ENCODE peak calls at places on chromosomes 5 and 9, in seven cellular contexts. D is left ventricle myocardium inferior; O is IMR-90; Z is CD4-positive, CD25-positive, alpha-beta regulatory T cell; J is CD8-positive, alpha-beta T cell; B is OCI-LY7; L is Peyer's patch. K is an unnamed sample.

GRCh38 chr5:28809811-28810750 is 1771.7 kb upstream of the CDH9 start:
- DNase-seq in Z (no peak), J (no peak), O (no peak), L (no peak), D (no peak), B (no peak), K (peak; percentile 47)

GRCh38 chr5:116273458-116274242 is 188.8 kb downstream of the COMMD10 start:
- DNase-seq in O (peak; percentile 78), B (no peak), J (no peak), Z (no peak), L (no peak), D (no peak), K (no peak)

GRCh38 chr5:122778157-122778556 is 3.3 kb downstream of the SNX2 start:
- DNase-seq in B (no peak), O (no peak), J (no peak), D (no peak), Z (no peak), L (no peak), K (no peak)

GRCh38 chr9:96008502-96009222 is 133.2 kb downstream of the ERCC6L2 start:
- DNase-seq in Z (no peak), O (peak; percentile 52), D (no peak), J (no peak), L (no peak), B (no peak), K (no peak)

GRCh38 chr9:72119853-72120252 is 29.4 kb upstream of the GDA start:
- DNase-seq in B (no peak), Z (no peak), J (no peak), O (no peak), L (no peak), D (no peak), K (no peak)

GRCh38 chr9:76595645-76596044 is 136.7 kb downstream of the GCNT1 start:
- DNase-seq in B (no peak), L (no peak), D (no peak), J (no peak), O (no peak), Z (no peak), K (no peak)

GRCh38 chr5:126106032-126106431 is 317.2 kb upstream of the GRAMD2B start:
- DNase-seq in O (no peak), D (no peak), B (no peak), L (no peak), J (no peak), Z (no peak), K (no peak)

GRCh38 chr9:129868571-129869486 is 33.6 kb downstream of the USP20 start:
- DNase-seq in Z (peak; percentile 95), J (peak; percentile 86), B (no peak), O (no peak), D (no peak), L (peak; percentile 93), K (no peak)

GRCh38 chr5:149932445-149933350 is 11.9 kb downstream of the PDE6A start:
- DNase-seq in O (no peak), Z (no peak), B (no peak), J (no peak), D (no peak), L (no peak), K (no peak)

GRCh38 chr5:149936044-149936699 is 8.4 kb downstream of the PDE6A start:
- DNase-seq in L (no peak), J (no peak), Z (no peak), D (no peak), B (no peak), O (no peak), K (no peak)

GRCh38 chr5:149936700-149937091 is 7.9 kb downstream of the PDE6A start:
- DNase-seq in J (no peak), O (peak; percentile 71), B (no peak), L (no peak), Z (no peak), D (no peak), K (no peak)

GRCh38 chr5:149937610-149938009 is 7.0 kb downstream of the PDE6A start:
- DNase-seq in Z (no peak), L (no peak), O (no peak), D (no peak), J (no peak), B (no peak), K (no peak)

GRCh38 chr5:149935431-149935901 is 9.1 kb downstream of the PDE6A start:
- DNase-seq in O (no peak), B (no peak), D (no peak), L (no peak), Z (no peak), J (no peak), K (no peak)
- H3K27ac ChIP-seq in O (no peak overlapping the region), B (no peak overlapping the region), D (no peak overlapping the region), L (no peak overlapping the region), Z (no peak overlapping the region), J (no peak overlapping the region), K (peak overlapping the region; percentile 99)

DNA sequence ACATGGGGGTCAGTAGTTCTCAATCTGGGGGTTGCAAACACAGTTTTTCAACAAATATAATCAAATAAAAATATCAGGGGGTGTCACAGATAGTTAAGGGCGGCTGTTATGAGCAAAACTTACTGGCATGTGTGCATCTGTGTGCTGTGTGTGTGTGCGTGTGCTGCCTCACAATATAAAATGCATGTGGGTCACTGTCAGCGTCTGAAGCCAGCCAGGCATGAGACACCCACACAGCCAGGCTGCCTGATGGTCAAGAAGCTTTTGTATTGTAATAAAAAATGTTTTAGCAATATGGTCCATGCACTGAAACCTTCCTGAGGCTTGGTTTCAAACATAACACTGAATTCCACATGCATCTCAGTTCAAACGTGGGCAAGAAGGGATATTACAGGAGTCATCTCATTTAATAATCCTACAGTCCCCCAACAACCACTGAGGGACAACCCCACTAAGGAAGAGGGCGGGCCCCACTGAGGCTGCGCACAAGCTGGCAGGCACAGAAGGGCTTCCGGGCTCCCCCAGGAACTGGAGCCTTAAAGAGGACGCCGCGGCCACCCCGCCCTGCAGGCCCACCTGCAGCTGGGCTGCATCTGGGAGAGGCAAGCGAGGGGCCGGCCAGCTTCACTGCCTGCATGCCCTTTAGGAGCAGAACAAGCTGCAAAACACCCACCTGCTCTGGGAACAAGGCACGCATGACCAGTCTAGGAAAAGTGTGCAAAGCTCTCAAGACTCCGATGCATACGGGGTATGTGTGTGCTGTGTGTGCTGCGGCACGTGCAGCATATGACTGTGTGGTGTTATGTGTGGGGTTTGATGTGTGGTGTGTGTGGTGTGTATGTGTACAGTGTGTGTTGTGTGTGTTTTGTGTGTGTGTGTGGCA is 14.1 kb downstream of the SEMA4D start:
- DNase-seq in B (peak; percentile 72), Z (peak; percentile 69), D (no peak), O (no peak), L (peak; percentile 94), J (peak; percentile 74), K (no peak)
- H3K4me1 ChIP-seq in B (peaks cover 60% of the 10 kb centered on the region), Z (peaks cover 81% of the 10 kb centered on the region), D (peaks cover 23% of the 10 kb centered on the region), O (no peaks in the 10 kb centered on the region), L (peaks cover 32% of the 10 kb centered on the region), J (peaks cover 77% of the 10 kb centered on the region), K (no peaks in the 10 kb centered on the region)

DNA sequence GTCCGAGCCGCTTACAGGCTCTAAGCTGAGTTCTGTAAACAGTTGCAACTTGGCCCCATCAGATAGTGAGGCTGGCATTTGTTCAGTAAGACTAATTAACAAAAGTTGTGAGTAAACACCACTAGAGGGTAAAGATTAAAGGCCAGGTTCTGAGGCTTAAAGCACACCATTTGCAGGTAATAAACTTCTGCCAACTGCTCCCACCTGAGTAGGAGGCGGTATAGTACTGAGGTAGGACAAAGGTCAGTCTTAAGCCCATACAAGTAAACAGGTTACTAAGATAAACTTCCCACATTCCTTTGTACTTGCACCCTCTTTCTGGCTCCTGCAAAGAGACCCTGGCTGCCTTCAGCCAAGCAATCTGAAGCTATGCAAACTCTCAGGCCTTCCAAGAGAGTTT is 419.6 kb downstream of the DNAH5 start:
- DNase-seq in J (no peak), Z (no peak), O (no peak), L (no peak), B (no peak), D (no peak), K (no peak)
- H3K36me3 ChIP-seq in J (no peaks in the 10 kb centered on the region), Z (no peaks in the 10 kb centered on the region), O (no peaks in the 10 kb centered on the region), L (no peaks in the 10 kb centered on the region), B (no peaks in the 10 kb centered on the region), D (no peaks in the 10 kb centered on the region), K (no peaks in the 10 kb centered on the region)

GRCh38 chr9:114178756-114179450 is 23.6 kb downstream of the COL27A1 start:
- DNase-seq in O (no peak), B (no peak), Z (no peak), J (no peak), L (no peak), D (peak; percentile 65), K (no peak)

GRCh38 chr9:114180701-114181582 is 25.6 kb downstream of the COL27A1 start:
- DNase-seq in J (no peak), B (no peak), L (no peak), O (peak; percentile 62), Z (no peak), D (peak; percentile 40), K (no peak)

GRCh38 chr9:114177423-114178064 is 22.2 kb downstream of the COL27A1 start:
- DNase-seq in B (no peak), O (peak; percentile 76), L (no peak), Z (no peak), J (no peak), D (no peak), K (no peak)

GRCh38 chr9:114178076-114178475 is 22.7 kb downstream of the COL27A1 start:
- DNase-seq in O (no peak), D (no peak), B (no peak), J (no peak), L (no peak), Z (no peak), K (no peak)

GRCh38 chr9:114179516-114179915 is 24.2 kb downstream of the COL27A1 start:
- DNase-seq in J (no peak), L (no peak), D (no peak), Z (no peak), O (no peak), B (no peak), K (no peak)
- H3K27ac ChIP-seq in J (no peak overlapping the region), L (no peak overlapping the region), D (peak overlapping the region; percentile 82), Z (no peak overlapping the region), O (no peak overlapping the region), B (no peak overlapping the region), K (no peak overlapping the region)

DNA sequence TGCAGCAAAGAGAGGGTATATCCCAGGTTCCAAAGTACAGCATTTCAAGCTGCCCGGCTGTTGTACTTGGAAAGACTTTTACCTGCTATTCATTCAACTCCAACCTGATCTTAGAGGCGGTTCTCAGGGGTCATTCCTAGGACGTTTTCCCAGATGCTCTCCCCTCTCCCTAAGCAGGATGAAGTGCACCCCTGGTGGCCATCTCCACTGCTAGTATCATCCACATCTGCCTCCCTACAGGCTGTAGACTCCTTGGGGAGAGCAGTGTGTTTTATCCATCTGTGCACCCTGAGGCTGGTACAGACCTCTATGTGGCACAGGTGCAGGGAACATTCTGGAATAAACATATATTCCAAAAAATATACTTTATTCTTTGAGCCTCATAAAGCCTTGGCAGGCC is 56.8 kb downstream of the PTPN3 start:
- DNase-seq in D (no peak), O (no peak), B (no peak), Z (no peak), L (no peak), J (no peak), K (no peak)
- H3K4me1 ChIP-seq in D (peaks cover 33% of the 10 kb centered on the region), O (no peaks in the 10 kb centered on the region), B (no peaks in the 10 kb centered on the region), Z (no peaks in the 10 kb centered on the region), L (peaks cover 11% of the 10 kb centered on the region), J (peaks cover 8% of the 10 kb centered on the region), K (peaks cover 19% of the 10 kb centered on the region)

GRCh38 chr5:146254223-146254622 is 50.8 kb downstream of the RBM27 start:
- DNase-seq in B (no peak), J (no peak), O (no peak), D (no peak), L (no peak), Z (no peak), K (no peak)
- H3K36me3 ChIP-seq in B (peaks cover 73% of the 10 kb centered on the region), J (peaks cover 19% of the 10 kb centered on the region), O (peaks cover 27% of the 10 kb centered on the region), D (peaks cover 51% of the 10 kb centered on the region), L (peaks cover 3% of the 10 kb centered on the region), Z (peaks cover 53% of the 10 kb centered on the region), K (peaks cover 78% of the 10 kb centered on the region)